ENCODE peak calls at places on chromosomes 5 and 9, in ten cellular contexts. N, P, Z, R, E, X, T, L, M and I are unnamed samples.

GRCh38 chr9:103397868-103398600 is 402.9 kb downstream of the CYLC2 start:
- DNase-seq in T (no peak), R (no peak), L (no peak), Z (peak; percentile 66), P (peak; percentile 1), N (peak; percentile 38), M (no peak), X (no peak), E (peak; percentile 7), I (no peak)

GRCh38 chr9:127057970-127058644 is 64.3 kb downstream of the ANGPTL2 start:
- DNase-seq in E (no peak), N (no peak), X (no peak), M (no peak), R (no peak), T (no peak), L (no peak), Z (no peak), P (no peak), I (no peak)

GRCh38 chr5:150377964-150378694 is 20.6 kb downstream of the TCOF1 start:
- DNase-seq in E (no peak), T (no peak), N (no peak), X (no peak), Z (peak; percentile 37), R (no peak), L (no peak), M (no peak), P (no peak), I (no peak)

GRCh38 chr9:34158362-34158869 is 20.4 kb upstream of the UBAP1 start:
- DNase-seq in Z (peak; percentile 22), X (no peak), R (no peak), P (no peak), L (no peak), E (no peak), T (no peak), M (no peak), N (no peak), I (no peak)

GRCh38 chr5:134527156-134527960 is 1.9 kb downstream of the JADE2 start:
- DNase-seq in T (no peak), N (peak; percentile 89), L (peak; percentile 45), Z (peak; percentile 88), R (peak; percentile 50), M (peak; percentile 45), E (no peak), X (peak; percentile 35), P (peak; percentile 74), I (peak; percentile 57)

GRCh38 chr5:172533058-172533398 is 78.7 kb upstream of the SH3PXD2B start:
- DNase-seq in X (no peak), R (no peak), T (no peak), E (no peak), L (no peak), M (no peak), N (no peak), Z (no peak), P (no peak), I (no peak)

GRCh38 chr9:16314476-16314875 is 556.0 kb downstream of the BNC2 start:
- DNase-seq in P (no peak), N (no peak), M (no peak), X (no peak), R (no peak), L (no peak), T (no peak), Z (no peak), E (no peak), I (no peak)

GRCh38 chr9:94906713-94907112 is 180.2 kb downstream of the AOPEP start:
- DNase-seq in M (no peak), Z (no peak), E (no peak), N (no peak), P (no peak), L (no peak), X (no peak), T (no peak), R (no peak), I (no peak)

GRCh38 chr9:92666912-92667532 is 2.9 kb downstream of the IPPK start:
- DNase-seq in E (no peak), Z (no peak), M (no peak), R (no peak), X (no peak), P (no peak), L (no peak), N (no peak), T (no peak), I (no peak)

GRCh38 chr5:172905346-172905756 is 53.9 kb upstream of the RPL26L1 start:
- DNase-seq in M (no peak), X (no peak), E (no peak), N (no peak), P (no peak), T (no peak), R (no peak), L (no peak), Z (no peak), I (no peak)

GRCh38 chr5:180809403-180810209 is 7.0 kb upstream of the MGAT1 start:
- DNase-seq in Z (peak; percentile 89), N (peak; percentile 92), M (peak; percentile 75), L (peak; percentile 56), T (no peak), E (no peak), X (peak; percentile 87), R (peak; percentile 89), P (peak; percentile 68), I (peak; percentile 91)

GRCh38 chr5:144469106-144469505 is 298.4 kb downstream of the KCTD16 start:
- DNase-seq in T (no peak), L (no peak), M (no peak), R (no peak), X (no peak), Z (no peak), P (no peak), N (no peak), E (no peak), I (no peak)

GRCh38 chr5:125298258-125298657 is 551.8 kb upstream of the ZNF608 start:
- DNase-seq in M (no peak), R (no peak), X (no peak), L (no peak), T (no peak), Z (peak; percentile 10), N (no peak), P (no peak), E (no peak), I (no peak)

GRCh38 chr9:131480258-131480657 is 22.5 kb upstream of the POMT1 start:
- DNase-seq in X (no peak), Z (no peak), M (no peak), T (no peak), E (no peak), R (no peak), P (no peak), L (no peak), N (no peak), I (no peak)

GRCh38 chr9:37730840-37731239 is 22.8 kb upstream of the TRMT10B start:
- DNase-seq in X (no peak), R (no peak), M (no peak), P (no peak), L (no peak), Z (no peak), T (no peak), N (no peak), E (no peak), I (no peak)

GRCh38 chr5:30959238-30959637 is 234.2 kb upstream of the CDH6 start:
- DNase-seq in T (no peak), E (no peak), R (no peak), X (no peak), L (no peak), P (no peak), Z (peak; percentile 40), M (no peak), N (no peak), I (no peak)

GRCh38 chr5:178399723-178400115 is 167.1 kb upstream of the PHYKPL start:
- DNase-seq in X (no peak), P (no peak), E (no peak), Z (no peak), T (no peak), N (no peak), R (no peak), M (no peak), L (no peak), I (no peak)

GRCh38 chr5:147084702-147085101 is 150.1 kb upstream of the STK32A start:
- DNase-seq in X (no peak), N (no peak), L (no peak), P (no peak), R (no peak), Z (no peak), T (no peak), E (no peak), M (no peak), I (no peak)

GRCh38 chr9:115115117-115115880 is 2.7 kb downstream of the TNC start:
- DNase-seq in Z (peak; percentile 18), R (no peak), P (no peak), T (no peak), L (no peak), E (no peak), X (no peak), M (no peak), N (no peak), I (no peak)

GRCh38 chr9:34993502-34994428 is 4.2 kb downstream of the DNAJB5 start:
- DNase-seq in P (no peak), R (no peak), X (no peak), Z (peak; percentile 15), L (no peak), T (no peak), E (no peak), M (no peak), N (peak; percentile 33), I (no peak)

GRCh38 chr5:90161399-90161798 is 248.2 kb downstream of the CETN3 start:
- DNase-seq in L (no peak), M (no peak), R (no peak), Z (peak; percentile 61), E (peak; percentile 27), P (no peak), T (peak; percentile 23), X (no peak), N (no peak), I (no peak)

GRCh38 chr5:89120719-89121118 is 237.7 kb upstream of the MEF2C start:
- DNase-seq in N (no peak), T (no peak), R (no peak), X (no peak), P (no peak), L (no peak), E (no peak), M (no peak), Z (no peak), I (no peak)

GRCh38 chr5:169064093-169064492 is 236.8 kb downstream of the SLIT3 start:
- DNase-seq in P (no peak), L (no peak), N (no peak), Z (no peak), T (no peak), E (no peak), M (no peak), X (no peak), R (no peak), I (no peak)